ENCODE peak calls at places on chromosome 15, in nine cellular contexts. K, U, L, Q, O, D, X, R and Z are unnamed samples.

GRCh38 chr15:44177139-44177538 is 17.9 kb downstream of the FRMD5 start:
- DNase-seq in X (no peak), L (no peak), Q (no peak), D (no peak), O (no peak), R (no peak), U (no peak), K (no peak), Z (no peak)

GRCh38 chr15:71011503-71012155 is 103.6 kb upstream of the THSD4 start:
- DNase-seq in R (no peak), U (peak), Q (peak), L (peak), K (no peak), X (peak), O (no peak), D (peak), Z (no peak)

GRCh38 chr15:44788748-44789147 is 52.4 kb downstream of the TRIM69 start:
- DNase-seq in Q (no peak), R (no peak), K (no peak), L (no peak), U (peak), X (no peak), D (no peak), O (no peak), Z (no peak)

GRCh38 chr15:34986326-34987181 is 1.5 kb downstream of the ZNF770 start:
- DNase-seq in U (no peak), X (no peak), D (no peak), K (no peak), O (no peak), Q (no peak), R (no peak), L (no peak), Z (no peak)

GRCh38 chr15:40340038-40340739 is 550 bp downstream of the CCDC9B start:
- DNase-seq in R (peak), K (no peak), D (no peak), L (no peak), U (peak), Q (peak), X (no peak), O (peak), Z (no peak)

GRCh38 chr15:56795400-56795983 is 62.2 kb upstream of the ZNF280D start:
- DNase-seq in D (no peak), R (peak), U (no peak), X (no peak), K (no peak), L (no peak), Q (no peak), O (no peak), Z (no peak)

GRCh38 chr15:97259943-97260342 is 700.6 kb upstream of the ARRDC4 start:
- DNase-seq in Q (no peak), X (no peak), U (no peak), K (no peak), R (no peak), L (no peak), O (no peak), D (no peak), Z (no peak)

GRCh38 chr15:99732268-99732641 is 982 bp downstream of the LYSMD4 start:
- DNase-seq in U (no peak), R (no peak), L (no peak), D (no peak), K (no peak), Q (no peak), O (no peak), X (no peak), Z (no peak)

GRCh38 chr15:92316586-92317295 is 76.9 kb upstream of the ST8SIA2 start:
- DNase-seq in K (no peak), X (no peak), U (no peak), O (no peak), L (no peak), R (no peak), Q (no peak), D (no peak), Z (no peak)

GRCh38 chr15:74869726-74870407 is 3.3 kb downstream of the SCAMP2 start:
- DNase-seq in X (peak), D (peak), U (peak), O (peak), Q (no peak), K (no peak), R (peak), L (no peak), Z (no peak)

GRCh38 chr15:72227720-72228119 is 3.3 kb downstream of the PKM start:
- DNase-seq in R (no peak), X (no peak), U (no peak), Q (no peak), K (no peak), D (peak), O (no peak), L (no peak), Z (no peak)

GRCh38 chr15:56719774-56720555 is 13.3 kb downstream of the ZNF280D start:
- DNase-seq in D (no peak), Q (no peak), O (no peak), U (no peak), R (no peak), K (no peak), L (no peak), X (no peak), Z (no peak)

GRCh38 chr15:64251121-64251520 is 88.3 kb upstream of the PPIB start:
- DNase-seq in Q (no peak), D (no peak), K (no peak), O (no peak), U (no peak), R (no peak), L (no peak), X (no peak), Z (no peak)

GRCh38 chr15:34223904-34224596 is 766 bp upstream of the EMC4 start:
- DNase-seq in D (peak), U (peak), R (no peak), K (no peak), L (no peak), Q (peak), O (no peak), X (no peak), Z (no peak)

GRCh38 chr15:101500865-101501551 is 11.5 kb upstream of the PCSK6 start:
- DNase-seq in X (no peak), D (no peak), L (no peak), Q (no peak), R (no peak), U (no peak), O (no peak), K (no peak), Z (no peak)

GRCh38 chr15:63623231-63623969 is 26.2 kb downstream of the FBXL22 start:
- DNase-seq in L (no peak), K (no peak), O (no peak), R (no peak), Q (no peak), D (no peak), X (no peak), U (no peak), Z (no peak)

GRCh38 chr15:35495075-35495474 is 50.9 kb downstream of the DPH6 start:
- DNase-seq in U (no peak), K (no peak), R (no peak), X (no peak), L (no peak), Q (no peak), D (no peak), O (no peak), Z (no peak)

GRCh38 chr15:78810377-78811123 is 714 bp downstream of the ADAMTS7 start:
- DNase-seq in U (peak), O (peak), R (peak), L (no peak), X (peak), K (no peak), Q (peak), D (no peak), Z (no peak)

GRCh38 chr15:77019476-77020331 is 24.8 kb downstream of the PSTPIP1 start:
- DNase-seq in Q (no peak), D (no peak), X (no peak), U (no peak), L (no peak), O (peak), R (no peak), K (no peak), Z (no peak)

GRCh38 chr15:65791335-65792129 is 561 bp downstream of the DENND4A start:
- DNase-seq in U (peak), Q (peak), O (peak), D (peak), K (no peak), X (peak), R (peak), L (no peak), Z (no peak)

GRCh38 chr15:52734329-52734728 is 55.1 kb upstream of the ATOSA start:
- DNase-seq in D (no peak), K (no peak), U (no peak), X (no peak), L (no peak), Q (no peak), O (no peak), R (no peak), Z (no peak)